ENCODE peak calls at places on chromosomes 16 and 17, in six cellular contexts. W is cardiac fibroblast, K is left ventricle myocardium inferior, G is AG10803, Z is tibial artery, U is AG04450. N is an unnamed sample.

GRCh38 chr16:88568710-88569613 is 1.2 kb upstream of the ZC3H18 start:
- DNase-seq in W (no peak), K (no peak), G (no peak), Z (no peak), U (no peak), N (no peak)

GRCh38 chr17:55726440-55726839 is 3.8 kb upstream of the TMEM100 start:
- DNase-seq in W (peak; percentile 93), K (peak; percentile 52), G (peak; percentile 98), Z (peak; percentile 78), U (peak; percentile 80), N (peak; percentile 91)

GRCh38 chr16:85475691-85476300 is 137.3 kb upstream of the GSE1 start:
- DNase-seq in W (no peak), K (no peak), G (no peak), Z (no peak), U (no peak), N (no peak)

GRCh38 chr16:74650966-74651567 is 15.6 kb downstream of the RFWD3 start:
- DNase-seq in W (peak; percentile 30), K (no peak), G (peak; percentile 5), Z (no peak), U (no peak), N (no peak)

GRCh38 chr16:75555213-75555706 is 792 bp downstream of the TMEM231 start:
- DNase-seq in W (peak; percentile 92), K (peak; percentile 84), G (peak; percentile 86), Z (peak; percentile 76), U (peak; percentile 57), N (peak; percentile 63)

GRCh38 chr16:58329147-58329546 is 34.3 kb upstream of the PRSS54 start:
- DNase-seq in W (peak; percentile 52), K (no peak), G (peak; percentile 18), Z (no peak), U (no peak), N (no peak)

GRCh38 chr16:66843191-66843590 is 1.0 kb upstream of the CA7 start:
- DNase-seq in W (no peak), K (no peak), G (no peak), Z (no peak), U (no peak), N (no peak)

GRCh38 chr16:65468121-65468520 is 346.3 kb upstream of the CDH11 start:
- DNase-seq in W (no peak), K (no peak), G (no peak), Z (no peak), U (no peak), N (no peak)

GRCh38 chr17:32568673-32569072 is 81.9 kb downstream of the CDK5R1 start:
- DNase-seq in W (no peak), K (no peak), G (no peak), Z (no peak), U (no peak), N (no peak)

GRCh38 chr16:54651440-54651839 is 279.2 kb upstream of the IRX5 start:
- DNase-seq in W (no peak), K (no peak), G (no peak), Z (no peak), U (no peak), N (no peak)
- TF ChIP-seq CTCF in W (no peak), K (no peak), G (no peak), Z (no peak), U (no peak), N (no peak)

GRCh38 chr17:62206550-62206949 is 141.5 kb upstream of the MED13 start:
- DNase-seq in W (no peak), K (no peak), G (no peak), Z (no peak), U (no peak), N (no peak)
- TF ChIP-seq CTCF in W (no peak), K (no peak), G (no peak), Z (no peak), U (no peak), N (no peak)

GRCh38 chr17:75891605-75892555 is 4.9 kb downstream of the TRIM65 start:
- DNase-seq in W (no peak), K (no peak), G (no peak), Z (no peak), U (no peak), N (no peak)

GRCh38 chr17:75889454-75889853 is 7.3 kb downstream of the TRIM65 start:
- DNase-seq in W (peak; percentile 41), K (no peak), G (no peak), Z (no peak), U (no peak), N (no peak)

GRCh38 chr17:75893305-75894048 is 3.3 kb downstream of the TRIM65 start:
- DNase-seq in W (no peak), K (no peak), G (no peak), Z (no peak), U (no peak), N (no peak)

GRCh38 chr17:75892556-75893224 is 4.1 kb downstream of the TRIM65 start:
- DNase-seq in W (no peak), K (no peak), G (no peak), Z (no peak), U (no peak), N (no peak)

GRCh38 chr17:75891022-75891604 is 5.6 kb downstream of the TRIM65 start:
- DNase-seq in W (no peak), K (no peak), G (no peak), Z (no peak), U (no peak), N (no peak)
- TF ChIP-seq CTCF in W (no peak), K (no peak), G (no peak), Z (no peak), U (no peak), N (no peak)

GRCh38 chr16:49513040-49513439 is 139.4 kb downstream of the C16orf78 start:
- DNase-seq in W (peak; percentile 20), K (no peak), G (no peak), Z (no peak), U (no peak), N (no peak)
- TF ChIP-seq CTCF in W (peak; percentile 10), K (peak; percentile 41), G (no peak), Z (no peak), U (no peak), N (no peak)

GRCh38 chr16:30525844-30526136 is 576 bp downstream of the ZNF768 start:
- DNase-seq in W (no peak), K (no peak), G (peak; percentile 13), Z (no peak), U (no peak), N (no peak)

GRCh38 chr16:30528799-30529457 is 2.6 kb upstream of the ZNF768 start:
- DNase-seq in W (no peak), K (no peak), G (no peak), Z (no peak), U (no peak), N (no peak)

GRCh38 chr16:30527635-30528178 is 1.3 kb upstream of the ZNF768 start:
- DNase-seq in W (no peak), K (no peak), G (no peak), Z (no peak), U (no peak), N (no peak)

GRCh38 chr16:30526137-30526822 is at the start of gene ZNF768:
- DNase-seq in W (peak; percentile 18), K (peak; percentile 39), G (no peak), Z (no peak), U (no peak), N (no peak)

GRCh38 chr16:30526823-30527634 is 663 bp upstream of the ZNF768 start:
- DNase-seq in W (peak; percentile 98), K (peak; percentile 99), G (peak; percentile 96), Z (peak; percentile 98), U (peak; percentile 91), N (peak; percentile 87)
- TF ChIP-seq CTCF in W (peak; percentile 33), K (peak; percentile 56), G (peak; percentile 42), Z (peak; percentile 36), U (peak; percentile 19), N (peak; percentile 31)

GRCh38 chr16:80659865-80660264 is 119.1 kb downstream of the DYNLRB2 start:
- DNase-seq in W (no peak), K (no peak), G (no peak), Z (no peak), U (no peak), N (no peak)
- TF ChIP-seq CTCF in W (no peak), K (no peak), G (no peak), Z (no peak), U (no peak), N (no peak)